ENCODE peak calls at places on chromosome 3, in six cellular contexts. Z is HepG2, C is K562, F is GM12878, W is H1, R is GM12891. I is an unnamed sample.

GRCh38 chr3:160826408-160826807 is 70.4 kb downstream of the PPM1L start:
- DNase-seq in Z (no peak), C (no peak), F (no peak), W (no peak), R (no peak), I (no peak)

GRCh38 chr3:137988982-137989381 is 21.0 kb upstream of the CLDN18 start:
- DNase-seq in Z (no peak), C (no peak), F (peak; percentile 95), W (no peak), R (no peak), I (no peak)

GRCh38 chr3:153052096-153052460 is 109.9 kb upstream of the RAP2B start:
- DNase-seq in Z (peak; percentile 6), C (peak; percentile 52), F (no peak), W (no peak), R (no peak), I (no peak)

GRCh38 chr3:33144433-33144832 is 30.6 kb downstream of the CRTAP start:
- DNase-seq in Z (peak; percentile 10), C (peak; percentile 71), F (no peak), W (peak; percentile 27), R (no peak), I (no peak)

GRCh38 chr3:185807455-185808068 is 17.3 kb downstream of the IGF2BP2 start:
- DNase-seq in Z (no peak), C (no peak), F (no peak), W (peak; percentile 88), R (no peak), I (no peak)

GRCh38 chr3:143613226-143613625 is 235.0 kb downstream of the SLC9A9 start:
- DNase-seq in Z (no peak), C (no peak), F (no peak), W (no peak), R (no peak), I (no peak)

GRCh38 chr3:194333212-194333980 is 17.7 kb downstream of the CPN2 start:
- DNase-seq in Z (peak; percentile 77), C (peak; percentile 85), F (no peak), W (peak; percentile 50), R (peak; percentile 88), I (peak; percentile 76)

GRCh38 chr3:185225523-185225922 is 28.3 kb downstream of the EHHADH start:
- DNase-seq in Z (no peak), C (no peak), F (no peak), W (no peak), R (no peak), I (no peak)

GRCh38 chr3:127483902-127484591 is 106.5 kb downstream of the TPRA1 start:
- DNase-seq in Z (no peak), C (no peak), F (peak; percentile 38), W (no peak), R (peak; percentile 57), I (peak; percentile 62)

GRCh38 chr3:180492047-180492446 is 109.9 kb upstream of the TTC14 start:
- DNase-seq in Z (no peak), C (no peak), F (no peak), W (no peak), R (no peak), I (no peak)

GRCh38 chr3:159818399-159818798 is 170.2 kb upstream of the IL12A start:
- DNase-seq in Z (peak; percentile 31), C (no peak), F (no peak), W (no peak), R (no peak), I (no peak)

GRCh38 chr3:70608434-70608833 is 296.0 kb upstream of the MDFIC2 start:
- DNase-seq in Z (no peak), C (no peak), F (no peak), W (no peak), R (no peak), I (no peak)

GRCh38 chr3:99668044-99668443 is 29.6 kb downstream of the COL8A1 start:
- DNase-seq in Z (no peak), C (no peak), F (no peak), W (no peak), R (no peak), I (no peak)

GRCh38 chr3:111852540-111852939 is 6.5 kb upstream of the PHLDB2 start:
- DNase-seq in Z (no peak), C (no peak), F (no peak), W (no peak), R (no peak), I (no peak)

GRCh38 chr3:166637984-166638530 is 742.0 kb downstream of the ZBBX start:
- DNase-seq in Z (no peak), C (no peak), F (no peak), W (no peak), R (no peak), I (no peak)

GRCh38 chr3:36416660-36417059 is 36.4 kb downstream of the STAC start:
- DNase-seq in Z (no peak), C (no peak), F (no peak), W (no peak), R (no peak), I (no peak)

GRCh38 chr3:71512000-71512399 is 71.5 kb downstream of the FOXP1 start:
- DNase-seq in Z (peak; percentile 10), C (peak; percentile 12), F (no peak), W (no peak), R (no peak), I (peak; percentile 16)

GRCh38 chr3:171056528-171056927 is 30.0 kb upstream of the SLC2A2 start:
- DNase-seq in Z (peak; percentile 35), C (no peak), F (no peak), W (no peak), R (no peak), I (no peak)

GRCh38 chr3:23859012-23859743 is 53.4 kb downstream of the UBE2E1 start:
- DNase-seq in Z (no peak), C (no peak), F (no peak), W (no peak), R (no peak), I (no peak)

GRCh38 chr3:187920871-187921270 is 175.6 kb upstream of the BCL6 start:
- DNase-seq in Z (no peak), C (no peak), F (no peak), W (no peak), R (no peak), I (no peak)

GRCh38 chr3:105349988-105350387 is 16.7 kb upstream of the ALCAM start:
- DNase-seq in Z (no peak), C (no peak), F (no peak), W (no peak), R (no peak), I (no peak)

GRCh38 chr3:186400677-186401076 is 38.6 kb upstream of the DGKG start:
- DNase-seq in Z (no peak), C (no peak), F (no peak), W (no peak), R (no peak), I (no peak)

GRCh38 chr3:10344147-10344943 is 23.4 kb upstream of the SEC13 start:
- DNase-seq in Z (no peak), C (peak; percentile 81), F (no peak), W (peak; percentile 33), R (peak; percentile 85), I (peak; percentile 66)

GRCh38 chr3:50825841-50826240 is 151.1 kb downstream of the DOCK3 start:
- DNase-seq in Z (no peak), C (no peak), F (no peak), W (no peak), R (no peak), I (no peak)

GRCh38 chr3:10709110-10709781 is 106.8 kb upstream of the SLC6A11 start:
- DNase-seq in Z (no peak), C (no peak), F (no peak), W (no peak), R (no peak), I (no peak)

GRCh38 chr3:65439641-65440040 is 599.1 kb downstream of the MAGI1 start:
- DNase-seq in Z (peak; percentile 32), C (peak; percentile 27), F (no peak), W (peak; percentile 46), R (no peak), I (no peak)

GRCh38 chr3:32009957-32010356 is 28.4 kb downstream of the ZNF860 start:
- DNase-seq in Z (no peak), C (no peak), F (no peak), W (no peak), R (no peak), I (no peak)

GRCh38 chr3:142495103-142495502 is 47.3 kb upstream of the XRN1 start:
- DNase-seq in Z (no peak), C (no peak), F (no peak), W (no peak), R (no peak), I (no peak)

GRCh38 chr3:5004319-5005152 is 25.3 kb downstream of the BHLHE40 start:
- DNase-seq in Z (no peak), C (no peak), F (no peak), W (no peak), R (no peak), I (no peak)

GRCh38 chr3:58433400-58434169 is at the start of gene PDHB:
- DNase-seq in Z (peak; percentile 77), C (peak; percentile 95), F (peak; percentile 59), W (peak; percentile 71), R (peak; percentile 92), I (peak; percentile 91)
- TF ChIP-seq POLR2AphosphoS5 in Z (peak; percentile 92), C (peak; percentile 75), F (peak; percentile 83), W (peak; percentile 93), R (peak; percentile 88), I (peak; percentile 84)

GRCh38 chr3:183253961-183254815 is 1.1 kb downstream of the B3GNT5 start:
- DNase-seq in Z (no peak), C (peak; percentile 65), F (no peak), W (no peak), R (peak; percentile 25), I (peak; percentile 13)
- TF ChIP-seq POLR2A in Z (no peak), C (no peak), F (no peak), W (peak; percentile 56), R (no peak), I (no peak)

GRCh38 chr3:112972158-112972557 is 2.7 kb downstream of the CD200R1 start:
- DNase-seq in Z (no peak), C (no peak), F (no peak), W (no peak), R (no peak), I (no peak)

GRCh38 chr3:112967828-112968227 is 7.1 kb downstream of the CD200R1 start:
- DNase-seq in Z (no peak), C (no peak), F (no peak), W (no peak), R (no peak), I (no peak)

GRCh38 chr3:112963683-112964082 is 11.2 kb downstream of the CD200R1 start:
- DNase-seq in Z (no peak), C (no peak), F (no peak), W (no peak), R (no peak), I (no peak)

GRCh38 chr3:112967425-112967824 is 7.5 kb downstream of the CD200R1 start:
- DNase-seq in Z (no peak), C (no peak), F (no peak), W (no peak), R (no peak), I (no peak)

GRCh38 chr3:112966633-112967032 is 8.3 kb downstream of the CD200R1 start:
- DNase-seq in Z (no peak), C (no peak), F (no peak), W (no peak), R (no peak), I (no peak)
- TF ChIP-seq TAF1 in Z (no peak), C (no peak), F (no peak), W (no peak), R (no peak), I (no peak)

DNA sequence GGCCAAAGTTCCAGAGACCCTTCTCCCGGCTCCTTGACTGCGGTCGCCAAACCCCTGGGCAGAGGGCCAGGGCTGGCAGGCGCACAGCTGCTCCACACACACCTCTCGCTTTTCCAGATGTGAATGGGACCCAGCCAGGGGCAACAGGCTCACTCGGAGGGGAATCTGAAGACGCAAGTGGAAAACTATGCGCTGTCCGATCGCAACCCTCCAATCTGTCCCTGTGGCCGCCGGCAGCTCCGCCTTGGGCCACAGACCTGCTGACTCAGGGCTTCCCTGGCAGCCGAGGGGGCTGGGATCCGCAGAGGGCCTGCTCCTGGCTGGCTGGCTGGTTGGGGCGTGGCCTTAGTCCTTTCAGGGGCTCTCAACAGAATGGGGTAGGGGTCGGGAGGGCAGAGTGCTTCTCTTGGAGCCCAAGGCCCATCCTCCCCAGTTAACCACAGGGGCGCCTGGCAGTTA is 54.0 kb downstream of the IQSEC1 start:
- DNase-seq in Z (no peak), C (peak; percentile 81), F (no peak), W (peak; percentile 54), R (no peak), I (no peak)
- TF ChIP-seq POLR2AphosphoS5 in Z (no peak), C (no peak), F (no peak), W (no peak), R (no peak), I (no peak)